ENCODE peak calls at places on chromosomes 7 and 10, in four cellular contexts. N is T-helper 1 cell; R is activated naive CD8-positive, alpha-beta T cell treated with anti-CD3 and anti-CD28 coated beads, Interleukin-2, amount 50 U/mL, for 16 hours; I is mucosa of gallbladder. Z is an unnamed sample.

GRCh38 chr7:130149575-130150139 is 55.5 kb downstream of the TMEM209 start:
- DNase-seq in R (no peak), I (no peak), N (no peak), Z (no peak)

GRCh38 chr7:116210345-116211005 is at the start of gene TES:
- DNase-seq in R (peak), N (peak), I (peak), Z (peak)

GRCh38 chr10:102988404-102989314 is 70.6 kb downstream of the CNNM2 start:
- DNase-seq in N (no peak), I (no peak), R (no peak), Z (no peak)

GRCh38 chr7:41110186-41110585 is 592.7 kb downstream of the INHBA start:
- DNase-seq in I (no peak), R (no peak), N (no peak), Z (no peak)

GRCh38 chr7:132263151-132263550 is 313.1 kb downstream of the PLXNA4 start:
- DNase-seq in N (no peak), R (no peak), I (no peak), Z (no peak)

GRCh38 chr7:220151-220841 is 27.9 kb downstream of the FAM20C start:
- DNase-seq in I (no peak), R (no peak), N (no peak), Z (no peak)

GRCh38 chr7:91685544-91685943 is 195.0 kb downstream of the MTERF1 start:
- DNase-seq in R (no peak), N (no peak), I (no peak), Z (no peak)

GRCh38 chr7:47291461-47292051 is 290.4 kb downstream of the TNS3 start:
- DNase-seq in N (peak), I (no peak), R (no peak), Z (no peak)

GRCh38 chr10:54496852-54497251 is 304.2 kb downstream of the PCDH15 start:
- DNase-seq in N (no peak), I (no peak), R (no peak), Z (no peak)

GRCh38 chr10:34687434-34688205 is 127.5 kb downstream of the PARD3 start:
- DNase-seq in I (no peak), N (no peak), R (no peak), Z (no peak)

GRCh38 chr7:70795948-70796347 is 336.0 kb upstream of the GALNT17 start:
- DNase-seq in N (no peak), I (no peak), R (no peak), Z (no peak)

Z was measured in CD4-positive, alpha-beta T cell.